ENCODE peak calls at places on chromosomes 11 and 22, in four cellular contexts. U, Q, E and W are unnamed samples. For H3K4me1, the result is how much of the 10 kb centered on the place peaks cover.

GRCh38 chr11:112644410-112645131 is 316.6 kb upstream of the NCAM1 start:
- DNase-seq in U (no peak), Q (no peak), E (no peak), W (no peak)

GRCh38 chr11:17972987-17973386 is 39.9 kb downstream of the SERGEF start:
- DNase-seq in U (peak), Q (peak), E (peak), W (no peak)

GRCh38 chr11:120061036-120061760 is 76.7 kb downstream of the TRIM29 start:
- DNase-seq in U (no peak), Q (no peak), E (no peak), W (no peak)

GRCh38 chr22:47146941-47147340 is 384.5 kb downstream of the TBC1D22A start:
- DNase-seq in U (no peak), Q (no peak), E (no peak), W (no peak)

GRCh38 chr11:70119502-70119901 is 41.4 kb downstream of the ANO1 start:
- DNase-seq in U (no peak), Q (no peak), E (no peak), W (no peak)

GRCh38 chr22:37186228-37186996 is 1.6 kb downstream of the C1QTNF6 start:
- DNase-seq in U (peak), Q (no peak), E (no peak), W (no peak)

GRCh38 chr22:30117256-30117655 is 37.0 kb downstream of the HORMAD2 start:
- DNase-seq in U (no peak), Q (no peak), E (no peak), W (no peak)

GRCh38 chr11:69126286-69126685 is 29.4 kb upstream of the SMIM38 start:
- DNase-seq in U (no peak), Q (no peak), E (no peak), W (no peak)

GRCh38 chr11:112265659-112266409 is 5.2 kb upstream of the PLET1 start:
- DNase-seq in U (no peak), Q (peak), E (no peak), W (no peak)

GRCh38 chr11:45322111-45322705 is 36.1 kb upstream of the SYT13 start:
- DNase-seq in U (no peak), Q (no peak), E (no peak), W (no peak)

GRCh38 chr11:33897761-33898403 is 6.0 kb upstream of the LMO2 start:
- DNase-seq in U (no peak), Q (no peak), E (no peak), W (no peak)

GRCh38 chr11:72615329-72615728 is 58.9 kb downstream of the PDE2A start:
- DNase-seq in U (no peak), Q (no peak), E (no peak), W (no peak)

GRCh38 chr22:23219787-23220484 is 39.6 kb downstream of the BCR start:
- DNase-seq in U (no peak), Q (no peak), E (no peak), W (no peak)

GRCh38 chr11:3834349-3835099 is 6.2 kb downstream of the RHOG start:
- DNase-seq in U (no peak), Q (peak), E (no peak), W (no peak)

GRCh38 chr11:10722307-10722706 is 28.7 kb upstream of the CTR9 start:
- DNase-seq in U (no peak), Q (no peak), E (no peak), W (no peak)

GRCh38 chr11:18491924-18492323 is 34.8 kb downstream of the TSG101 start:
- DNase-seq in U (no peak), Q (no peak), E (no peak), W (no peak)

GRCh38 chr11:36672815-36673450 is 74.9 kb upstream of the RAG2 start:
- DNase-seq in U (peak), Q (no peak), E (no peak), W (no peak)

GRCh38 chr11:126101930-126102283 is 39.2 kb upstream of the CDON start:
- DNase-seq in U (no peak), Q (no peak), E (no peak), W (no peak)

GRCh38 chr22:39428597-39429071 is 28.2 kb upstream of the MGAT3 start:
- DNase-seq in U (no peak), Q (no peak), E (peak), W (no peak)

GRCh38 chr11:112734207-112734606 is 227.0 kb upstream of the NCAM1 start:
- DNase-seq in U (no peak), Q (peak), E (peak), W (no peak)

GRCh38 chr11:44260081-44260480 is 49.9 kb downstream of the ALX4 start:
- DNase-seq in U (no peak), Q (no peak), E (no peak), W (no peak)

GRCh38 chr11:37916331-37916730 is 1318.3 kb upstream of the RAG2 start:
- DNase-seq in U (no peak), Q (no peak), E (no peak), W (no peak)

GRCh38 chr11:7899418-7899817 is 31.6 kb downstream of the OR10A6 start:
- DNase-seq in U (no peak), Q (no peak), E (no peak), W (no peak)

GRCh38 chr22:44697423-44698179 is 4.4 kb upstream of the PRR5 start:
- DNase-seq in U (peak), Q (peak), E (peak), W (peak)

GRCh38 chr11:132024587-132025295 is 654.3 kb downstream of the NTM start:
- DNase-seq in U (no peak), Q (no peak), E (no peak), W (no peak)

GRCh38 chr22:48488149-48488551 is 1339.5 kb downstream of the BRD1 start:
- DNase-seq in U (peak), Q (peak), E (no peak), W (no peak)

GRCh38 chr22:43197271-43197941 is 10.5 kb upstream of the TTLL12 start:
- DNase-seq in U (no peak), Q (no peak), E (no peak), W (no peak)

GRCh38 chr11:90120191-90120590 is 14.3 kb upstream of the NAALAD2 start:
- DNase-seq in U (no peak), Q (no peak), E (no peak), W (no peak)

GRCh38 chr22:30857103-30857502 is 111.5 kb downstream of the MORC2 start:
- DNase-seq in U (no peak), Q (no peak), E (no peak), W (no peak)

GRCh38 chr11:10181811-10182210 is 112.2 kb downstream of the SBF2 start:
- DNase-seq in U (peak), Q (no peak), E (no peak), W (no peak)

GRCh38 chr22:23685205-23685784 is 5.5 kb upstream of the RGL4 start:
- DNase-seq in U (no peak), Q (no peak), E (no peak), W (no peak)

GRCh38 chr22:24402460-24403192 is 24.8 kb upstream of the ADORA2A start:
- DNase-seq in U (peak), Q (peak), E (no peak), W (no peak)

GRCh38 chr11:131408011-131408640 is 37.7 kb downstream of the NTM start:
- DNase-seq in U (peak), Q (no peak), E (no peak), W (no peak)

GRCh38 chr11:16456366-16456765 is 100.0 kb upstream of the SOX6 start:
- DNase-seq in U (no peak), Q (no peak), E (no peak), W (no peak)
- H3K27ac ChIP-seq in U (no peak), Q (no peak), E (no peak), W (no peak)

DNA sequence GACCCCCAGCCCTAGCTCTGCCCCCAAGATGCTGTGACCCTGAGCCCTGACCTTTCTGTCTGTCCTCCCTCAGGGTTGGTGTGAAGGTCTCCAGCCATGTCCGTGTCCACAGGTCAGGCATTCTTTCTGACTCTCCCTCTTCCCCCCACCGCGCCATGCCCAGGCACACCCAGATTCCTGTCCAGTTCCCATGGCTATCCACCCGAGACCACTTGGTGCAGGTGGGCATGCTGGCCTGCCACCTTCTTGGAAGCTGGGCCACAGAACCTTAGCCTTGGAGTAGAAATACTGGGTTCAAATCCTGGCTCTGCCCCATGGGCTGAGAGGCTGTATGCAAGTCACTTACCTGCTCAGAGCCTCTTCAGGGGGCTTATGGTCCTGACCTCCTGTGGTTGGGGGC is 2.3 kb upstream of the PLCB3 start:
- DNase-seq in U (no peak), Q (no peak), E (no peak), W (no peak)
- H3K4me1 ChIP-seq in U (under half), Q (half or more), E (under half), W (under half)

GRCh38 chr11:109933126-109933525 is 160.1 kb upstream of the ZC3H12C start:
- DNase-seq in U (no peak), Q (no peak), E (no peak), W (no peak)
- H3K27ac ChIP-seq in U (no peak), Q (no peak), E (no peak), W (no peak)

GRCh38 chr11:65662247-65662801 is 392 bp downstream of the RELA start:
- DNase-seq in U (no peak), Q (no peak), E (no peak), W (no peak)

GRCh38 chr11:65662802-65663633 is at the start of gene RELA:
- DNase-seq in U (peak), Q (peak), E (peak), W (peak)

GRCh38 chr11:65660038-65660437 is 2.7 kb downstream of the RELA start:
- DNase-seq in U (no peak), Q (no peak), E (no peak), W (no peak)

GRCh38 chr11:65661599-65662246 is 993 bp downstream of the RELA start:
- DNase-seq in U (no peak), Q (no peak), E (no peak), W (no peak)

DNA sequence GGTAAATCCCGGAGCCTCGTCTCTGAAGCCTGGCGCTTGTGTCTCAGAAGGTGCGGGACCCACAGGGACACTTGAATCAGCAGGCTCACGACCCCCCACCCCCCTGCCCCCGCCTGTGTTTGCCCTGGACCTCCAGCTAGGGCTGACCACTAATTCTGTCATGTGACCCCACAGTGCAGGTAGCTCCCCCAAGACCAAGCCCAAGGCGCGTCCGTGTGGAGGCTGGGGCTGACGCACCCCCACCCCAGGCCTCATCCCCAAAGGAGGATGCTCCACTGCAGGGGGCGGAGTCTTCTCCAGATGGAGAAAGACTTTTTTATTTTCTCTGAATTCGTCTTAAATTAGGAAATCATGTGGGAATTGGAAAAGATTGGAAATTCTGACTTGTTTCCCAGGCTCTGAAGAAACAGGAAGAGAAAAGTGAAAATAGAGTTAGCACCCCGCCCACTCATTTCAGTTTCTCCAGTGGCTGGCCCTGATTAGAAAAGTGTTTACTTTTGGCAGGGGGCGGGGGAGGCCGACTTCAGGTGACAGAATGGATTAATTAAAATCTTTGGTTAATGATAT is 1.0 kb upstream of the RELA start:
- DNase-seq in U (no peak), Q (peak), E (no peak), W (no peak)
- H3K4me1 ChIP-seq in U (under half), Q (under half), E (under half), W (under half)

GRCh38 chr22:38207898-38208432 is 6.2 kb downstream of the MAFF start:
- DNase-seq in U (no peak), Q (no peak), E (no peak), W (no peak)
- H3K27ac ChIP-seq in U (no peak), Q (no peak), E (no peak), W (no peak)

DNA sequence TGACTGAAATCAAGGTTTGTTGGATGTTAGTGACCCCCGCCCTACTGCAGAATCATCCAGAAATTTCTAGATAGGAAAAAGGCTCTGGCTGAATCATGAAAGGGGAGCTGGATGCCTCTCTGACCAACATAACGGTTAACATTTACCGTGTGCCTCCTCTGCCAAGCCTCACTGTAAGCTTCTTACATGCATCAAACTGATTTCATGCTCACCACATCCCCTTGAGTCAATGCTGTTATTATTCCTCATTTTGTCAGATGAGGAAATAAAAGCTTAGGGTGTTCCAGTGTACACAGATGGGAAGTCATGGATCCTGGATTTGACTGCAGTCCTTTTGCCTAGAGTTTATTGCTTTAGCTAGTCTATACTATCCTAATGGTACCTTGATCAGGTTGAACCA is 5.9 kb upstream of the HMOX1 start:
- DNase-seq in U (no peak), Q (no peak), E (no peak), W (no peak)
- H3K4me1 ChIP-seq in U (half or more), Q (under half), E (under half), W (under half)

GRCh38 chr22:19825016-19825339 is 29.7 kb downstream of the GNB1L start:
- DNase-seq in U (no peak), Q (no peak), E (no peak), W (no peak)

GRCh38 chr22:19824197-19825015 is 30.3 kb downstream of the GNB1L start:
- DNase-seq in U (no peak), Q (no peak), E (no peak), W (peak)

GRCh38 chr22:19823191-19823590 is 31.5 kb downstream of the GNB1L start:
- DNase-seq in U (no peak), Q (no peak), E (no peak), W (peak)

GRCh38 chr22:19822301-19823117 is 32.2 kb downstream of the GNB1L start:
- DNase-seq in U (no peak), Q (no peak), E (no peak), W (no peak)

DNA sequence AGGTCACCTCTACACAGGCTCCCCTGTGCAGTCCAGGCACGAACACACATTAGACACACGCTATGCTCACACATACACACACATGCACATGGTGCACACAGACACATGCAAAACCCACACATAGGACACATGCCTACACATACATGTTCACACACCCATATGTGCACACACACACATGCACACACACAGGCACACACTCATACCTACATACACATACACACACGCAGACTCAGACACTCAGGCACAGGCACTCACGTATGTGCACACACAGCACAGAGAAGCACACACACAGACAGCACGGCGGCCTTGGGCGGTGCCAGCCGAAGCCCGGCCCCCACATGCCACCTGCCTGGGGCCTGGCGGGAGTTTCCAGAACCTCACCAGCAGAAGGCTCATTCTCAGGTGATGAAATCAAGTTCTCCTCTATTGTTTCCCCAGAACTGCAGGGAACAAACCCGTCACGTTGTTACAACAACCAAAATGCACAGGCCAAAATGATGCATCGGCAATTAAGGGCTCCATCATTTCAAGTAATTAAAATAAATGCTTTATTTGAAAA is 31.0 kb downstream of the GNB1L start:
- DNase-seq in U (no peak), Q (no peak), E (no peak), W (no peak)
- H3K27ac ChIP-seq in U (no peak), Q (no peak), E (no peak), W (no peak)

GRCh38 chr22:50630376-50630775 is 2.4 kb upstream of the ARSA start:
- DNase-seq in U (no peak), Q (no peak), E (no peak), W (no peak)
- H3K4me1 ChIP-seq in U (under half), Q (under half), E (under half), W (under half)

DNA sequence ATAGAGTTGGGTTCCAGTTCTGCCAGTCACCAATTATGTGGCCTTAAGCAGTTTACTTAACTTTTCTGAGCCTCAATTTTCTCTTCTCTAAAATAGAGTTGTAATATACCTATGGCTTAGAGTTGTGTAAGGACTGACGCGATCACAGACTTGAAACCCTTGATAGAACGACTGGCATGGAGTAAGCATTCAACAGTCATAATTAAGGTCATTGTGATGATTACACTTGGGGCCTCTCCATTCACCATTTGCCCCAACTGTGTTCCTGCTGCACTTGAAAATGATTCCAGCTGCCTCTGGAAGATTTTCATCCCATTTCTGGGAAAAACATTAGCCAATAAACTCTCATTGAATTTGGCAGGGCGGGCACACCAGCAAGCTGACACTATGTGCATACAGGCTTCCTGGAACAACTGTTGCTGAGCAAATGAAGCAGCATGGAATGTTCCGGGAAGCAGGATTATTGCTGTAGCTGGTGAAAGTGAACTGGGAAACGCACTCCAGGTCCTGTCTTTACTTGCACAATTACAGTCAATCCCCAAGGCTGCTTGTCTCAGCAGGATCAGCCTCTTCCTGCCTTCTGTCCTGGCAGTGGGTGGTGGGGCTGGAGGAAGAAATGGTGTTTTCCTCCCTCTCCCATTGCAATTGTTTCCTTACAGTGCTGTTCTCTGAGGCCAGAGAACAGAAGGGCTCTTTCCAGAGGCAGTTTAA is 19.6 kb downstream of the CD44 start:
- DNase-seq in U (no peak), Q (peak), E (no peak), W (no peak)
- H3K27ac ChIP-seq in U (peak), Q (peak), E (no peak), W (peak)